ENCODE peak calls at places on chromosomes 3 and 15, in six cellular contexts. I is activated T-cell treated with anti-CD3 and anti-CD28 coated beads, Interleukin-2, amount 50 U/mL, for 72 hours; X is KBM-7; G is T1000; T is fibroblast of the aortic adventitia; F is AG04450. V is an unnamed sample.

GRCh38 chr3:143267984-143268383 is 148.4 kb downstream of the CHST2 start:
- DNase-seq in F (no peak), T (peak; percentile 14), X (no peak), G (no peak), I (no peak), V (no peak)

GRCh38 chr3:29764603-29765254 is 483.9 kb downstream of the RBMS3 start:
- DNase-seq in X (no peak), G (no peak), I (no peak), F (peak; percentile 51), T (peak; percentile 96), V (no peak)

GRCh38 chr3:56593455-56594158 is 36.6 kb downstream of the CCDC66 start:
- DNase-seq in G (no peak), T (no peak), X (no peak), I (peak; percentile 37), F (no peak), V (no peak)

GRCh38 chr3:10804183-10804648 is 11.8 kb upstream of the SLC6A11 start:
- DNase-seq in G (no peak), I (no peak), X (no peak), T (peak; percentile 28), F (no peak), V (no peak)

GRCh38 chr3:46405301-46406079 is 1.4 kb downstream of the CCR5AS start:
- DNase-seq in G (no peak), X (no peak), I (no peak), F (no peak), T (no peak), V (no peak)

GRCh38 chr15:36887214-36888017 is 212.9 kb downstream of the MEIS2 start:
- DNase-seq in G (no peak), X (peak; percentile 18), F (no peak), T (no peak), I (no peak), V (no peak)

GRCh38 chr3:162492446-162493081 is 996.0 kb downstream of the OTOL1 start:
- DNase-seq in T (peak; percentile 67), F (peak; percentile 33), X (no peak), G (no peak), I (no peak), V (no peak)

GRCh38 chr3:9780451-9780797 is 10.7 kb upstream of the CAMK1 start:
- DNase-seq in X (no peak), I (peak; percentile 27), F (no peak), G (no peak), T (no peak), V (no peak)

GRCh38 chr3:35383719-35384555 is 255.4 kb upstream of the ARPP21 start:
- DNase-seq in G (peak; percentile 24), I (no peak), X (no peak), F (no peak), T (no peak), V (no peak)

GRCh38 chr3:165545059-165545458 is 292.2 kb downstream of the BCHE start:
- DNase-seq in T (no peak), F (no peak), G (no peak), I (no peak), X (no peak), V (no peak)

GRCh38 chr3:36677331-36678007 is 86.9 kb downstream of the DCLK3 start:
- DNase-seq in F (peak; percentile 55), T (peak; percentile 81), X (no peak), G (peak; percentile 68), I (no peak), V (no peak)

GRCh38 chr15:72198410-72199270 is 1.1 kb upstream of the GRAMD2A start:
- DNase-seq in F (no peak), X (no peak), G (no peak), I (no peak), T (no peak), V (no peak)

GRCh38 chr3:173402656-173403055 is 5.1 kb downstream of the NLGN1 start:
- DNase-seq in F (no peak), X (no peak), T (no peak), G (no peak), I (no peak), V (no peak)

GRCh38 chr15:77417642-77418041 is 2.3 kb downstream of the PEAK1 start:
- DNase-seq in X (no peak), G (no peak), T (peak; percentile 26), I (no peak), F (no peak), V (no peak)

GRCh38 chr15:36177590-36178281 is 401.7 kb upstream of the CDIN1 start:
- DNase-seq in G (no peak), I (no peak), F (no peak), X (no peak), T (no peak), V (no peak)

GRCh38 chr15:84819291-84819768 is 2.2 kb downstream of the ALPK3 start:
- DNase-seq in I (no peak), T (no peak), X (no peak), G (no peak), F (no peak), V (no peak)

GRCh38 chr15:74827632-74828031 is 1.2 kb downstream of the CPLX3 start:
- DNase-seq in F (no peak), T (no peak), I (no peak), X (no peak), G (no peak), V (no peak)

GRCh38 chr15:80309769-80310384 is 57.9 kb upstream of the CTXND1 start:
- DNase-seq in G (no peak), I (no peak), X (peak; percentile 34), F (no peak), T (peak; percentile 42), V (no peak)

GRCh38 chr15:92670625-92671024 is 15.1 kb upstream of the FAM174B start:
- DNase-seq in F (no peak), X (no peak), G (no peak), I (no peak), T (no peak), V (no peak)

GRCh38 chr3:189188466-189188865 is 16.7 kb downstream of the TPRG1 start:
- DNase-seq in F (no peak), G (no peak), X (no peak), T (peak; percentile 89), I (no peak), V (no peak)

GRCh38 chr3:134798681-134799311 is 3.7 kb downstream of the EPHB1 start:
- DNase-seq in I (no peak), G (no peak), T (no peak), X (no peak), F (no peak), V (peak; percentile 71)

GRCh38 chr3:117809157-117810081 is 1099.8 kb downstream of the TUSC7 start:
- DNase-seq in I (no peak), T (no peak), G (no peak), X (no peak), F (no peak), V (no peak)

GRCh38 chr3:16280671-16281070 is 15.7 kb downstream of the OXNAD1 start:
- DNase-seq in X (no peak), F (no peak), T (peak; percentile 16), G (no peak), I (no peak), V (no peak)

GRCh38 chr3:74469151-74469550 is 145.3 kb downstream of the CNTN3 start:
- DNase-seq in F (no peak), X (no peak), I (no peak), T (no peak), G (no peak), V (no peak)

GRCh38 chr3:153539263-153539662 is 377.2 kb downstream of the RAP2B start:
- DNase-seq in I (no peak), X (no peak), G (no peak), F (no peak), T (no peak), V (no peak)

V was measured in osteocyte.